ENCODE peak calls at places on chromosome 16, in five cellular contexts. W is kidney epithelial cell, X is kidney tubule cell, H is NCI-H446, P is NCI-H748 treated with DMSO at 0.1 percent for 48 hours. N is an unnamed sample.

GRCh38 chr16:11692651-11693050 is 24.4 kb downstream of the SNN start:
- DNase-seq in W (no peak), X (no peak), H (no peak), P (no peak), N (no peak)

GRCh38 chr16:188674-189073 is 8.4 kb downstream of the HBQ1 start:
- DNase-seq in W (no peak), X (peak), H (no peak), P (no peak), N (no peak)

GRCh38 chr16:89037261-89038152 is 56.1 kb upstream of the ACSF3 start:
- DNase-seq in W (no peak), X (peak), H (no peak), P (no peak), N (no peak)

GRCh38 chr16:635573-636205 is 416 bp downstream of the METTL26 start:
- DNase-seq in W (no peak), X (no peak), H (no peak), P (no peak), N (no peak)

GRCh38 chr16:89067677-89068076 is 26.0 kb upstream of the ACSF3 start:
- DNase-seq in W (no peak), X (peak), H (no peak), P (no peak), N (peak)

GRCh38 chr16:9102379-9102778 is 10.9 kb downstream of the HAPSTR1 start:
- DNase-seq in W (no peak), X (peak), H (no peak), P (no peak), N (no peak)

GRCh38 chr16:29012913-29013641 is 28.2 kb downstream of the LAT start:
- DNase-seq in W (no peak), X (no peak), H (no peak), P (no peak), N (no peak)

GRCh38 chr16:14491831-14492529 is 138.1 kb downstream of the PARN start:
- DNase-seq in W (no peak), X (no peak), H (no peak), P (no peak), N (no peak)

GRCh38 chr16:55391760-55392375 is 67.9 kb downstream of the IRX6 start:
- DNase-seq in W (no peak), X (no peak), H (no peak), P (no peak), N (no peak)

GRCh38 chr16:12612598-12613101 is 191.0 kb downstream of the CPPED1 start:
- DNase-seq in W (peak), X (peak), H (no peak), P (no peak), N (no peak)

GRCh38 chr16:69872888-69873287 is 78.2 kb upstream of the CLEC18A start:
- DNase-seq in W (no peak), X (no peak), H (no peak), P (no peak), N (no peak)

GRCh38 chr16:3961449-3961849 is 80.9 kb upstream of the CREBBP start:
- DNase-seq in W (no peak), X (peak), H (no peak), P (no peak), N (no peak)

GRCh38 chr16:660459-661183 is 7.3 kb upstream of the RHOT2 start:
- DNase-seq in W (no peak), X (peak), H (no peak), P (no peak), N (peak)

GRCh38 chr16:65422934-65423333 is 301.1 kb upstream of the CDH11 start:
- DNase-seq in W (no peak), X (no peak), H (no peak), P (no peak), N (no peak)

GRCh38 chr16:56222482-56222997 is 31.3 kb downstream of the GNAO1 start:
- DNase-seq in W (no peak), X (no peak), H (no peak), P (no peak), N (no peak)

GRCh38 chr16:13923703-13924298 is 3.8 kb downstream of the ERCC4 start:
- DNase-seq in W (no peak), X (peak), H (peak), P (peak), N (no peak)

GRCh38 chr16:30903596-30903995 is 7.2 kb downstream of the CTF1 start:
- DNase-seq in W (no peak), X (peak), H (no peak), P (no peak), N (no peak)

GRCh38 chr16:64933890-64934289 is 188.0 kb downstream of the CDH11 start:
- DNase-seq in W (no peak), X (no peak), H (peak), P (no peak), N (no peak)

GRCh38 chr16:32116080-32116479 is 137.0 kb upstream of the TP53TG3D start:
- DNase-seq in W (no peak), X (no peak), H (no peak), P (no peak), N (no peak)

GRCh38 chr16:8103649-8104289 is 486.5 kb downstream of the TMEM114 start:
- DNase-seq in W (no peak), X (no peak), H (no peak), P (no peak), N (no peak)

GRCh38 chr16:9499921-9500593 is 408.6 kb downstream of the HAPSTR1 start:
- DNase-seq in W (no peak), X (no peak), H (no peak), P (no peak), N (no peak)

GRCh38 chr16:56372938-56373337 is 52.4 kb downstream of the AMFR start:
- DNase-seq in W (no peak), X (no peak), H (no peak), P (no peak), N (no peak)

GRCh38 chr16:56606688-56607618 is 1.4 kb upstream of the MT2A start:
- DNase-seq in W (peak), X (peak), H (no peak), P (no peak), N (peak)

GRCh38 chr16:3754304-3754703 is 37.0 kb upstream of the TRAP1 start:
- DNase-seq in W (no peak), X (no peak), H (no peak), P (no peak), N (no peak)

GRCh38 chr16:85005278-85006069 is 5.9 kb downstream of the ZDHHC7 start:
- DNase-seq in W (no peak), X (peak), H (no peak), P (no peak), N (no peak)

GRCh38 chr16:74990832-74991231 is 5.9 kb upstream of the WDR59 start:
- DNase-seq in W (no peak), X (no peak), H (no peak), P (no peak), N (no peak)